ENCODE peak calls at places on chromosomes 3 and 15, in eight cellular contexts. O is trophoblast cell, M is neural progenitor cell, T is fibroblast of lung, E is K562, N is H9, H is IMR-90, G is OCI-LY7. U is an unnamed sample.

GRCh38 chr3:189210251-189210770 is 38.5 kb downstream of the TPRG1 start:
- DNase-seq in O (no peak), M (no peak), T (no peak), E (no peak), N (no peak), H (no peak), G (no peak), U (no peak)

GRCh38 chr15:85704021-85704420 is 90.7 kb downstream of the KLHL25 start:
- DNase-seq in O (no peak), M (no peak), T (peak; percentile 36), E (no peak), N (no peak), H (peak; percentile 29), G (no peak), U (no peak)

GRCh38 chr3:87792532-87793321 is 266.1 kb downstream of the CGGBP1 start:
- DNase-seq in O (peak; percentile 33), M (peak; percentile 80), T (peak; percentile 0), E (peak; percentile 69), N (peak; percentile 59), H (no peak), G (no peak), U (no peak)

GRCh38 chr15:37682304-37682703 is 252.1 kb upstream of the TMCO5A start:
- DNase-seq in O (no peak), M (peak; percentile 24), T (peak; percentile 22), E (no peak), N (peak; percentile 29), H (peak; percentile 27), G (peak; percentile 8), U (no peak)

GRCh38 chr3:103052236-103052830 is 617.5 kb downstream of the ZPLD1 start:
- DNase-seq in O (no peak), M (no peak), T (peak; percentile 44), E (no peak), N (no peak), H (no peak), G (no peak), U (no peak)

GRCh38 chr3:20484126-20484525 is 298.1 kb upstream of the SGO1 start:
- DNase-seq in O (no peak), M (no peak), T (no peak), E (no peak), N (no peak), H (no peak), G (no peak), U (no peak)

GRCh38 chr3:169812844-169813677 is at the start of the genes LRRC34 and LRRIQ4:
- DNase-seq in O (peak; percentile 21), M (peak; percentile 78), T (peak; percentile 55), E (no peak), N (peak; percentile 93), H (peak; percentile 43), G (peak; percentile 83), U (peak; percentile 93)

GRCh38 chr3:15989419-15989818 is 185.1 kb upstream of the GALNT15 start:
- DNase-seq in O (peak; percentile 15), M (no peak), T (no peak), E (no peak), N (no peak), H (peak; percentile 64), G (peak; percentile 7), U (no peak)

GRCh38 chr3:157226173-157226847 is 66.4 kb upstream of the CCNL1 start:
- DNase-seq in O (no peak), M (no peak), T (peak; percentile 13), E (no peak), N (no peak), H (peak; percentile 34), G (no peak), U (peak; percentile 43)

GRCh38 chr3:127162947-127163645 is 29.8 kb upstream of the PRR23E start:
- DNase-seq in O (peak; percentile 25), M (peak; percentile 90), T (no peak), E (peak; percentile 14), N (peak; percentile 66), H (no peak), G (no peak), U (peak; percentile 9)

GRCh38 chr3:187063286-187064081 is 75.8 kb downstream of the RPL39L start:
- DNase-seq in O (peak; percentile 35), M (no peak), T (peak; percentile 53), E (no peak), N (no peak), H (peak; percentile 12), G (peak; percentile 56), U (peak; percentile 78)

GRCh38 chr3:3189102-3189727 is 9.7 kb upstream of the CRBN start:
- DNase-seq in O (no peak), M (no peak), T (peak; percentile 27), E (peak; percentile 81), N (no peak), H (peak; percentile 19), G (no peak), U (no peak)

GRCh38 chr15:58517682-58518525 is 86.1 kb downstream of the LIPC start:
- DNase-seq in O (no peak), M (no peak), T (no peak), E (peak; percentile 29), N (no peak), H (no peak), G (peak; percentile 12), U (peak; percentile 38)

GRCh38 chr15:73630030-73630429 is 3.2 kb downstream of the NPTN start:
- DNase-seq in O (peak; percentile 70), M (no peak), T (no peak), E (peak; percentile 12), N (no peak), H (no peak), G (no peak), U (no peak)

GRCh38 chr15:73628102-73628501 is 5.1 kb downstream of the NPTN start:
- DNase-seq in O (no peak), M (no peak), T (no peak), E (no peak), N (no peak), H (no peak), G (no peak), U (no peak)

GRCh38 chr15:73631915-73632669 is 1.1 kb downstream of the NPTN start:
- DNase-seq in O (peak; percentile 30), M (peak; percentile 43), T (peak; percentile 76), E (peak; percentile 26), N (peak; percentile 45), H (peak; percentile 59), G (peak; percentile 10), U (no peak)

GRCh38 chr15:73630796-73631471 is 2.3 kb downstream of the NPTN start:
- DNase-seq in O (no peak), M (no peak), T (no peak), E (peak; percentile 23), N (no peak), H (no peak), G (no peak), U (no peak)

DNA sequence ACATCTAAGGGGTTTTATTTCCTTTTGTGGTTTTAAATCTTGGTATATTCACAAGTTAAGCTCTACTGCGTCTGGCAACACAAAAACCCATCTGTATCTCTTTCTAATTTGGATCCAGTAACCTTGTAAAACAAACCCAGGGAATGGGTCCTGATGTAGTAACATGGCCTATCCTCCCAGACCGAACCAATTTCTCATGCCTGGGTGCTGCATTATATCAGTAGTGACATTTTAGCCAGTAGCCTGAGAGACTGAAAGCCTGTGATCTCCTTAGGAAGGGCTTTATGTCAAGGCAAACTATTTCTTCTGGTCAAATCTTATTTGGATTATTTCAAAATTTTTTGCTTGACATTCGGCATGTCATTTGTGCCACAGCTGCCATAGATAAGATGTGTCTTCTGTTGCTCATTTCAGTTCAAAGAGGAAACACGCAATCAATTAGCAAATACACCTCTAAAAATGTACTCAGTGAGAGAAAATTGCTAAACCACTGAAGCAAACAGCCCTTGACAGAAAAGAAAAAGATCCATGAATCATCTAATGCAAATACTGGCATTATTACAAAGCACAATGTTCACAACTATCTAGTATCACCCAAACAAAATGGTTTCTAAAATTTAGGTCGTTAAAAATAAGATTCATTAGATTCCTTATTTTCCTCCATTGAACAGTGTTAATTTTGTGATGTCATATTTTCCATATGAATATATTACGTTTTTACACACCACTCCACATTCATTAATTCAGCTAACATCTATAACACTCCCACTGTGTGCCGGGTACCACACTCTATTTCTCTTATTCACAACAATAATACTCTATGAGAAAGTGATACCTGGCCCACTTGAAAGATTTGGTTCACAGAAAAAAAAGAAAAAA is 4.0 kb downstream of the NPTN start:
- DNase-seq in O (peak; percentile 17), M (no peak), T (no peak), E (no peak), N (no peak), H (no peak), G (no peak), U (no peak)
- H3K4me1 ChIP-seq in O (peaks cover 9% of the 10 kb centered on the region), M (peaks cover 35% of the 10 kb centered on the region), T (peaks cover 13% of the 10 kb centered on the region), E (peaks cover 19% of the 10 kb centered on the region), N (peaks cover 8% of the 10 kb centered on the region), H (peaks cover 14% of the 10 kb centered on the region), G (peaks cover 42% of the 10 kb centered on the region), U (peaks cover 23% of the 10 kb centered on the region)

GRCh38 chr3:27429909-27430308 is 54.3 kb downstream of the SLC4A7 start:
- DNase-seq in O (no peak), M (no peak), T (no peak), E (no peak), N (no peak), H (no peak), G (no peak), U (no peak)
- H3K4me2 ChIP-seq in O (no peak overlapping the region), M (no peak overlapping the region), T (no peak overlapping the region), E (no peak overlapping the region), N (no peak overlapping the region), H (no peak overlapping the region), G (no peak overlapping the region), U (no peak overlapping the region)

GRCh38 chr3:196648856-196649255 is 9.4 kb downstream of the NRROS start:
- DNase-seq in O (no peak), M (no peak), T (peak; percentile 7), E (no peak), N (no peak), H (no peak), G (no peak), U (no peak)

GRCh38 chr3:196645091-196645490 is 5.6 kb downstream of the NRROS start:
- DNase-seq in O (no peak), M (no peak), T (no peak), E (no peak), N (no peak), H (no peak), G (no peak), U (no peak)

GRCh38 chr3:196643761-196644160 is 4.3 kb downstream of the NRROS start:
- DNase-seq in O (no peak), M (no peak), T (no peak), E (no peak), N (no peak), H (no peak), G (no peak), U (no peak)

GRCh38 chr3:196646736-196647216 is 7.3 kb downstream of the NRROS start:
- DNase-seq in O (no peak), M (no peak), T (no peak), E (no peak), N (no peak), H (no peak), G (no peak), U (no peak)

GRCh38 chr3:196645917-196646735 is 6.6 kb downstream of the NRROS start:
- DNase-seq in O (no peak), M (no peak), T (no peak), E (no peak), N (no peak), H (no peak), G (no peak), U (no peak)
- H3K4me1 ChIP-seq in O (no peaks in the 10 kb centered on the region), M (no peaks in the 10 kb centered on the region), T (peaks cover under 1% of the 10 kb centered on the region), E (peaks cover 18% of the 10 kb centered on the region), N (peaks cover 14% of the 10 kb centered on the region), H (no peaks in the 10 kb centered on the region), G (peaks cover 28% of the 10 kb centered on the region), U (peaks cover 24% of the 10 kb centered on the region)

DNA sequence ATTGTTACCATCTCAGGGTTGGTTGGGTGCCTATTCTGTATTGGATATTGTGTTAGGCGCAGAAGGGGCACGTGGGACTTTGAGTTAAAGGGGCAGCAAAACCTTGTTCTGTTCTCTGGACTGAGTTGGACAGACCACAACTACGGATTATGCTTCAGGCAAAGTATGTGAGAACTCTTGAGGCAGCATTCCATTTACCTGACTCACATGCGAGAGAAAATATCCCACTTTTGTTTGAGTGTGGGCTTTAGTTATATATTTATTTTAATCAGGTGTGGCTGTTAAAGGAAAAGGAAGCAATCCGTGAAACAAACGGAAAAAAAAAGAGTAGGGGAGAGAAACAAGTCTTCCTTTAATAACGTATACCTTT is 627 bp upstream of the PLS1 start:
- DNase-seq in O (peak; percentile 93), M (no peak), T (peak; percentile 95), E (peak; percentile 26), N (no peak), H (peak; percentile 86), G (peak; percentile 23), U (no peak)
- H3K4me2 ChIP-seq in O (peak overlapping the region; percentile 80), M (peak overlapping the region; percentile 96), T (peak overlapping the region; percentile 72), E (peak overlapping the region; percentile 84), N (peak overlapping the region; percentile 65), H (peak overlapping the region; percentile 75), G (peak overlapping the region; percentile 75), U (peak overlapping the region; percentile 68)